ENCODE peak calls at places on chromosomes 16 and 17, in four cellular contexts. One of them, this sample, is unnamed.

GRCh38 chr17:44916059-44916780 is 920 bp upstream of the GFAP start:
- DNase-seq in HCT116: no peak
- DNase-seq in heart right ventricle: no peak
- DNase-seq in iris pigment epithelial cell: no peak
- DNase-seq in this sample: peak

GRCh38 chr16:49556252-49557069 is 182.9 kb downstream of the C16orf78 start:
- DNase-seq in HCT116: peak
- DNase-seq in heart right ventricle: no peak
- DNase-seq in iris pigment epithelial cell: peak
- DNase-seq in this sample: no peak

GRCh38 chr16:59633996-59634579 is 900.0 kb upstream of the GOT2 start:
- DNase-seq in HCT116: no peak
- DNase-seq in heart right ventricle: no peak
- DNase-seq in iris pigment epithelial cell: peak
- DNase-seq in this sample: no peak

GRCh38 chr17:37273419-37274051 is 102.2 kb upstream of the C17orf78 start:
- DNase-seq in HCT116: no peak
- DNase-seq in heart right ventricle: no peak
- DNase-seq in iris pigment epithelial cell: peak
- DNase-seq in this sample: no peak

GRCh38 chr16:57941016-57941656 is 29.8 kb downstream of the CNGB1 start:
- DNase-seq in HCT116: no peak
- DNase-seq in heart right ventricle: peak
- DNase-seq in iris pigment epithelial cell: peak
- DNase-seq in this sample: no peak

GRCh38 chr16:10579965-10580918 is at the start of gene EMP2:
- DNase-seq in HCT116: peak
- DNase-seq in heart right ventricle: peak
- DNase-seq in iris pigment epithelial cell: peak
- DNase-seq in this sample: peak

GRCh38 chr16:46908540-46909372 is 24.6 kb downstream of the GPT2 start:
- DNase-seq in HCT116: peak
- DNase-seq in heart right ventricle: no peak
- DNase-seq in iris pigment epithelial cell: peak
- DNase-seq in this sample: no peak

GRCh38 chr16:56275076-56275475 is 83.8 kb downstream of the GNAO1 start:
- DNase-seq in HCT116: no peak
- DNase-seq in heart right ventricle: no peak
- DNase-seq in iris pigment epithelial cell: no peak
- DNase-seq in this sample: no peak

GRCh38 chr17:50270430-50271172 is 3.7 kb upstream of the TMEM92 start:
- DNase-seq in HCT116: no peak
- DNase-seq in heart right ventricle: peak
- DNase-seq in iris pigment epithelial cell: peak
- DNase-seq in this sample: peak

GRCh38 chr17:45246861-45247428 is 14.9 kb downstream of the SPATA32 start:
- DNase-seq in HCT116: no peak
- DNase-seq in heart right ventricle: no peak
- DNase-seq in iris pigment epithelial cell: no peak
- DNase-seq in this sample: peak

GRCh38 chr16:68033101-68033500 is 10.0 kb downstream of the DUS2 start:
- DNase-seq in HCT116: no peak
- DNase-seq in heart right ventricle: no peak
- DNase-seq in iris pigment epithelial cell: no peak
- DNase-seq in this sample: no peak

GRCh38 chr16:88533381-88533831 is 36.8 kb upstream of the ZC3H18 start:
- DNase-seq in HCT116: no peak
- DNase-seq in heart right ventricle: no peak
- DNase-seq in iris pigment epithelial cell: peak
- DNase-seq in this sample: no peak

GRCh38 chr17:15918661-15919259 is 26.2 kb upstream of the ADORA2B start:
- DNase-seq in HCT116: no peak
- DNase-seq in heart right ventricle: peak
- DNase-seq in iris pigment epithelial cell: no peak
- DNase-seq in this sample: no peak

GRCh38 chr16:88783391-88784073 is 1.5 kb downstream of the PIEZO1 start:
- DNase-seq in HCT116: no peak
- DNase-seq in heart right ventricle: peak
- DNase-seq in iris pigment epithelial cell: peak
- DNase-seq in this sample: peak

GRCh38 chr16:60031751-60032150 is 1297.6 kb upstream of the GOT2 start:
- DNase-seq in HCT116: no peak
- DNase-seq in heart right ventricle: no peak
- DNase-seq in iris pigment epithelial cell: peak
- DNase-seq in this sample: no peak

GRCh38 chr17:71922439-71922838 is 198.4 kb upstream of the SOX9 start:
- DNase-seq in HCT116: no peak
- DNase-seq in heart right ventricle: no peak
- DNase-seq in iris pigment epithelial cell: peak
- DNase-seq in this sample: no peak

GRCh38 chr17:63996430-63997182 is 1.5 kb upstream of the PRR29 start:
- DNase-seq in HCT116: no peak
- DNase-seq in heart right ventricle: no peak
- DNase-seq in iris pigment epithelial cell: no peak
- DNase-seq in this sample: no peak

GRCh38 chr16:22370038-22370541 is 4.3 kb downstream of the CDR2 start:
- DNase-seq in HCT116: no peak
- DNase-seq in heart right ventricle: no peak
- DNase-seq in iris pigment epithelial cell: peak
- DNase-seq in this sample: no peak

GRCh38 chr16:25177831-25178688 is 38.7 kb upstream of the AQP8 start:
- DNase-seq in HCT116: no peak
- DNase-seq in heart right ventricle: no peak
- DNase-seq in iris pigment epithelial cell: peak
- DNase-seq in this sample: no peak

GRCh38 chr16:22386976-22387375 is 12.6 kb upstream of the CDR2 start:
- DNase-seq in HCT116: no peak
- DNase-seq in heart right ventricle: no peak
- DNase-seq in iris pigment epithelial cell: peak
- DNase-seq in this sample: no peak

GRCh38 chr17:1460233-1460632 is 4.2 kb upstream of the CRK start:
- DNase-seq in HCT116: no peak
- DNase-seq in heart right ventricle: peak
- DNase-seq in iris pigment epithelial cell: no peak
- DNase-seq in this sample: peak